ENCODE peak calls at places on chromosomes 1 and 21, in eight cellular contexts. C is HCT116; N is astrocyte of the spinal cord; I is thyroid gland; V is activated CD8-positive, alpha-beta T cell treated with anti-CD3 and anti-CD28 coated beads for 36 hours; W is RWPE2; B is GM20000; X is neural progenitor cell. Y is an unnamed sample.

GRCh38 chr1:89720839-89721238 is 87.9 kb downstream of the LRRC8C start:
- DNase-seq in X (no peak), B (no peak), N (no peak), I (no peak), C (no peak), W (no peak), V (no peak), Y (no peak)

GRCh38 chr1:46452931-46453325 is 36.7 kb upstream of the DMBX1 start:
- DNase-seq in B (no peak), X (no peak), I (no peak), V (no peak), C (no peak), W (no peak), N (no peak), Y (no peak)

GRCh38 chr1:3610165-3610822 is 1.0 kb downstream of the MEGF6 start:
- DNase-seq in I (no peak), W (no peak), X (peak), N (no peak), C (no peak), B (no peak), V (no peak), Y (no peak)

GRCh38 chr1:117215733-117216462 is 5.2 kb upstream of the VTCN1 start:
- DNase-seq in C (no peak), V (no peak), X (no peak), I (no peak), N (no peak), W (no peak), B (no peak), Y (no peak)

GRCh38 chr1:65297686-65298085 is 11.7 kb upstream of the DNAJC6 start:
- DNase-seq in C (no peak), W (no peak), V (no peak), B (no peak), X (no peak), N (no peak), I (no peak), Y (no peak)

GRCh38 chr1:216024546-216024945 is 398.7 kb downstream of the USH2A start:
- DNase-seq in V (no peak), X (no peak), B (no peak), I (no peak), C (no peak), W (no peak), N (no peak), Y (no peak)

GRCh38 chr1:42146127-42146915 is 6.9 kb upstream of the GUCA2B start:
- DNase-seq in I (no peak), W (peak), V (no peak), C (no peak), N (no peak), X (no peak), B (no peak), Y (no peak)

GRCh38 chr1:42830631-42831030 is 13.4 kb upstream of the SVBP start:
- DNase-seq in N (no peak), X (no peak), C (no peak), V (no peak), W (no peak), B (no peak), I (no peak), Y (no peak)

GRCh38 chr1:167663002-167663772 is 33.2 kb downstream of the RCSD1 start:
- DNase-seq in N (peak), V (no peak), W (peak), I (no peak), B (peak), C (no peak), X (no peak), Y (peak)

GRCh38 chr1:241269116-241269515 is 87.9 kb downstream of the RGS7 start:
- DNase-seq in W (no peak), I (no peak), B (no peak), X (peak), V (no peak), C (no peak), N (no peak), Y (no peak)

GRCh38 chr1:12052997-12053686 is 10.0 kb upstream of the TNFRSF8 start:
- DNase-seq in N (no peak), V (no peak), I (peak), X (no peak), B (no peak), C (no peak), W (no peak), Y (no peak)

GRCh38 chr21:45283611-45284455 is 3.9 kb downstream of the POFUT2 start:
- DNase-seq in X (no peak), C (no peak), W (peak), V (no peak), N (no peak), B (no peak), I (no peak), Y (no peak)

GRCh38 chr1:32068891-32069590 is 3.7 kb upstream of the TMEM39B start:
- DNase-seq in N (peak), C (no peak), X (peak), B (no peak), I (no peak), W (no peak), V (no peak), Y (no peak)

GRCh38 chr1:7752512-7753417 is 18.3 kb upstream of the VAMP3 start:
- DNase-seq in N (peak), B (peak), X (peak), W (no peak), C (peak), I (peak), V (peak), Y (peak)

GRCh38 chr21:38804617-38805281 is 980 bp upstream of the ETS2 start:
- DNase-seq in I (peak), B (peak), V (peak), N (peak), C (peak), X (no peak), W (no peak), Y (peak)

GRCh38 chr21:38806942-38807284 is 1.2 kb downstream of the ETS2 start:
- DNase-seq in C (no peak), X (no peak), B (no peak), N (peak), W (no peak), I (no peak), V (peak), Y (no peak)

GRCh38 chr21:38804030-38804616 is 1.6 kb upstream of the ETS2 start:
- DNase-seq in N (peak), X (no peak), W (no peak), C (no peak), V (no peak), B (no peak), I (no peak), Y (no peak)

GRCh38 chr21:38806153-38806941 is 618 bp downstream of the ETS2 start:
- DNase-seq in X (peak), B (peak), N (no peak), W (no peak), I (peak), C (no peak), V (peak), Y (peak)

DNA sequence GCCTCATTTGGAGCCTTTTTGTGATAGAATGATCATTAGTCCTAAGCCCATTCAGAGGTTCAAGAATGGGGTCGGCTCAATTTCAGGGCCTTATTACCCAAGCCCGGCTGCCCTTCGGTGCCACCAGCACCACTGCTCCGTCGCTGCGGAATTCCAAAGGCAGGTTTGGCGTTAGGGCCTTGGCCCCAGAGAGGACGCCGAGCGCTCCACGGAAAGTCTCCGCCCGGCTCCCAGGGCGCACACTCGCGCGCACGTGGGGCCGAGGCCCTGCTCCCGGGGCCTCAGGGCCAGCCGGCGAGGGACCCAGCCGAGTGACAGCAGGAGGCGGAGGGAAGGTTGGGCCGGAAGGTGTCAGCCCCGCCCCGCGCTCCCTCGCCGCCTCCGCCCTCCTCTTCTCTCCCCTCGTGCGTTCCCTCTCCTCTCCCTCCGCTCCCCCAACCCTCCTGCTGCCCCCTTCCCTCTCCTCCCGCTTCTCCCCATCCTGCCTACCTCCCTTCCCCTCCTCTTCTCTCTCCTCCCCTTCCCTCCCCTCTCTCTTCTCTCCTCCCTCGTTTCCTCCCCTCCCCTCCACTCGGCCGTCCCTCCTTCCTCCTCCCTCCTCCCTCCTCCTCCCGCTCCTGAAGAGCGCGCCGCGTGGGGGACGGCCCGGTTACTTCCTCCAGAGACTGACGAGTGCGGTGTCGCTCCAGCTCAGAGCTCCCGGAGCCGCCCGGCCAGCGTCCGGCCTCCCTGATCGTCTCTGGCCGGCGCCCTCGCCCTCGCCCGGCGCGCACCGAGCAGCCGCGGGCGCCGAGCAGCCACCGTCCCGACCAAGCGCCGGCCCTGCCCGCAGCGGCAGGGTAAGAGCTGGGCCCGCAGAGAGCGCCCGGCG is at the start of gene ETS2:
- DNase-seq in W (peak), C (peak), N (peak), I (peak), V (peak), X (peak), B (peak), Y (peak)
- TF ChIP-seq CTCF in W (no peak), C (no peak), N (no peak), I (no peak), V (no peak), X (no peak), B (no peak), Y (no peak)

DNA sequence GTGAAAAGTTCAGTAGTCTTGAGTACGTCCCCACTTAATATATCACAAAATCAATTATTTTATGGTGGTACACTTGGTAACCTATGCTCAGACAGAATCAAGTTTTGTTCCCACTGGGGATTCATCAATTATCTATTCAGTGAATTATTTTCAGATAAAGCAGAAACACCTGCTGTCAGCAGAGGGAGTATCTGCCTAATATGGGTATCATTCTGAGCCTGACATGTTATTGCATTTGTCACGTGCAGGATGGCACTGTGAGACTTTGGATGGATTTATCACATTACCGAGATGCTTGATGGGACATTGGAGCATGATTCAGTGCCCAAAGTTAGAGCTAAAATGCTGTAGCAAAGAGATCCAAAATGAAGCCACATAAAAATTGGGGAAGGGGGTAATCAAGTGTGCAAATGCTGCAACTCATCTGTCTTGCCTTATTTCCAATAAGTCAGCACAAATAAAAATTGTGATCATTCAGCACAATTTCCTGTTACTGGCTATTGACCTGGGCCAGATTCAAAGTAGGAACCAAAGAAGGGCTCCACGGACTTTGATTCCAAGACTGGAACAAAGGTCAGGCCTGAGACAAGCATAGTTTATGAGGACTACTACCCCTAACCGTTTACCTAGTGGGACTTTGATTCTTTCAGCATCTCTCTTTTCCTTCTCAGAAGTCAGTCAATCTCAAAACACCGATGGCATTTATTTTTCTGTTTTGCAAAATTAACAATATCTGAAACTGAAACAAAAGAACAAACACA is 657.7 kb downstream of the LMO4 start:
- DNase-seq in W (no peak), N (no peak), X (no peak), C (no peak), I (no peak), V (no peak), B (no peak), Y (no peak)
- TF ChIP-seq CTCF in W (peak), N (no peak), X (no peak), C (peak), I (no peak), V (no peak), B (no peak), Y (no peak)

DNA sequence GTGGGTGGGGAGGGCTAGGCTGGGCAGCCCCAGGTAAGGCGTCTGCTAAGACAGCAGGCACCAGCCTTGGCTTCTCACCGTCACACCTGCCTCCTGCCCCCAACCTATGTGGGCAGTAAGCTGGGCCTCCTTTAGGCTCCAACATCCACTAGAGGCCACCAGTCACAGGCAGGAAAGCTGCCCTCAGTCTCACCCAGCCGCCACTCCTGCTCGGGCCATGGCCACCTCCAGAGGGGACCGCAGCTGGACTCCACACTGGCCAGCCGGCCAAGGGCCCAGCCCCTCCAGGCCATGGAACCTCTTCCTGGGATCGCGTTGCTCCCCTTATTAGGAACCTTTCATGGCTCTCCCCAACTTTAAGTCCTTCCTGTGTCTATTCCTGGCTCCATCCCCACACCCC is 74.5 kb downstream of the MRPL37 start:
- DNase-seq in W (no peak), B (no peak), C (no peak), X (peak), N (no peak), V (no peak), I (no peak), Y (no peak)
- TF ChIP-seq CTCF in W (no peak), B (no peak), C (no peak), X (no peak), N (peak), V (no peak), I (no peak), Y (no peak)

DNA sequence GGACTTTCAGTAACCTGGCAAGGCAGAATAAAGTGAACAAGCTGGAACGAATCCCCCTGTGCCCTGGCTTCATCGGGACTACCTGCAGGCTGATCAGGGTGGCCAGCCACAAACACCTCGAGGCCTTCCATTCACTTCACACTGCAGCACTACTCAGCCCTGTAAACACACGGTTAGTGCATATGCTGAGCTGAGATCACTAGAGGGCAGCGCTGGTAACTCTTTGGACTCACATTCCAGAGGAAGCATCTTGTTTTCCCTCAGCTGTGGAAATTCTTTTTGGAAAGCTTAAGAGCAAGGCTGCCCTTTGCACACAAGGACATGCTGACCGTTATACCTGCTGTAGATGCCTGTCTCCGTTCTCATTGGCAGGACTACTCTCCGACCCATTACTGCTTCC is 32.1 kb downstream of the PCSK9 start:
- DNase-seq in N (peak), C (no peak), W (no peak), B (no peak), I (no peak), X (peak), V (peak), Y (no peak)
- TF ChIP-seq CTCF in N (peak), C (peak), W (peak), B (peak), I (no peak), X (peak), V (peak), Y (peak)

GRCh38 chr1:208240698-208241355 is 3.4 kb downstream of the PLXNA2 start:
- DNase-seq in W (no peak), V (no peak), C (no peak), N (no peak), X (no peak), I (no peak), B (no peak), Y (no peak)

GRCh38 chr1:208241541-208241940 is 2.6 kb downstream of the PLXNA2 start:
- DNase-seq in C (no peak), B (no peak), W (no peak), V (no peak), X (no peak), I (no peak), N (no peak), Y (no peak)

GRCh38 chr1:208242186-208242585 is 2.0 kb downstream of the PLXNA2 start:
- DNase-seq in B (no peak), N (no peak), I (no peak), X (no peak), W (no peak), V (no peak), C (no peak), Y (no peak)

GRCh38 chr1:208238710-208239517 is 5.3 kb downstream of the PLXNA2 start:
- DNase-seq in W (peak), B (peak), X (peak), C (peak), N (peak), I (no peak), V (peak), Y (peak)

DNA sequence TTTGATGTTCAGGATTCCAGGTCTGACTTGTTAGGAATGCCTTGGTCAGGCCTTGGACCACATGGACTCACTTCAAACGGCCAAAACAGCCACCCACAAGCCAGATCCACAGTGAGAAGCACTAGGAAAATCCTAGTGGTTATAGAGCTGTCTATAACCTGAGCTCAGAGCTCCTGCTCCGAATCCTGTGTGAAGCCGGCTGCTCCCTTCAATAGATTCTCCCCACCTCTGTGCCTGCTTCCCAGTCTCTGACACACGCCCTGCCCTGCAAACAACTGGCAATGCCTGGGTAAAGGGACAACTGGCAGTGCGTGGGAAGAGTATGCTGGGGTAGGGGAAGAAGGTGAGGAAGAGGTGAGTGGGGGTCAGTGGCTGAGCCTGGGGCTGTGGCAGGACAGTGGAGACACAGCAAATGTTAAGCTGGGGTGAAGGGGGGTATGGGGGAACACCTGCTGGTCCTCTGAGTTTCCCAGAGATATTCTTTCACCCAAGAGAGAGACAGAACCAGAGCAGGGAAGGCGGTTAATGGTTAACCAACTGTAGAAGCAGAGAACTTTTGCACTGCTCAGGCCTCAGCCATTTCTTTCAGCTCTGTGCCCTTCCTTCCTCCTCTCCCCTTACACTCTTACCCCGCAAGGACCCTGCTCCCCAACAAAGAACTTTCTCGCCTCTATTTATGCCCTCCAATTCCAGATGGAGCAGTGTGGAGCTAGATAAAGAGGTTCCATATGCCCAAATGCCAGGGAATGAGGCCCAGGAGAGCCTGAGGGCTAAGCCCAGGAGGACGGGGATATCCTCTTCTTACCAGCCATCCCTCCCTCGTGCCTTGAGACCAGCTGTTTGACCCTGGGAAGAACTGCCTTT is 4.4 kb downstream of the PLXNA2 start:
- DNase-seq in B (no peak), V (no peak), C (no peak), I (no peak), X (peak), W (no peak), N (no peak), Y (no peak)
- TF ChIP-seq CTCF in B (no peak), V (no peak), C (no peak), I (no peak), X (no peak), W (no peak), N (no peak), Y (no peak)

GRCh38 chr21:14259669-14260458 is 43.9 kb downstream of the RBM11 start:
- DNase-seq in I (no peak), N (peak), B (peak), C (peak), V (no peak), X (peak), W (no peak), Y (peak)
- TF ChIP-seq CTCF in I (peak), N (peak), B (peak), C (no peak), V (peak), X (peak), W (peak), Y (peak)

GRCh38 chr1:27132624-27133023 is 22.3 kb downstream of the SLC9A1 start:
- DNase-seq in B (no peak), V (no peak), X (no peak), C (no peak), N (no peak), W (no peak), I (no peak), Y (no peak)

GRCh38 chr1:27133158-27133557 is 21.8 kb downstream of the SLC9A1 start:
- DNase-seq in N (no peak), V (no peak), B (no peak), I (no peak), W (no peak), X (no peak), C (no peak), Y (no peak)

GRCh38 chr1:27133990-27134389 is 20.9 kb downstream of the SLC9A1 start:
- DNase-seq in V (no peak), I (no peak), N (no peak), W (no peak), B (peak), X (no peak), C (no peak), Y (peak)

GRCh38 chr1:27129225-27129624 is 25.7 kb downstream of the SLC9A1 start:
- DNase-seq in I (no peak), C (no peak), V (no peak), W (no peak), X (no peak), N (no peak), B (no peak), Y (no peak)

GRCh38 chr1:27130798-27131197 is 24.1 kb downstream of the SLC9A1 start:
- DNase-seq in X (no peak), V (no peak), I (no peak), B (no peak), C (no peak), N (no peak), W (no peak), Y (no peak)
- TF ChIP-seq CTCF in X (no peak), V (no peak), I (no peak), B (no peak), C (no peak), N (no peak), W (no peak), Y (no peak)

GRCh38 chr1:157659576-157660247 is 40.9 kb downstream of the FCRL3 start:
- DNase-seq in V (no peak), N (no peak), B (no peak), I (no peak), X (no peak), C (no peak), W (no peak), Y (no peak)
- TF ChIP-seq CTCF in V (no peak), N (no peak), B (no peak), I (no peak), X (no peak), C (no peak), W (no peak), Y (no peak)

Y was measured in GM10248.